ENCODE peak calls at places on chromosomes 16 and 17, in eight cellular contexts. One of them, this sample, is unnamed.

GRCh38 chr16:10992797-10993196 is 48.4 kb downstream of the CLEC16A start:
- DNase-seq in neural crest cell: no peak
- DNase-seq in tibial artery: no peak
- DNase-seq in SW 1271: peak
- DNase-seq in activated CD4-positive, CD25-positive, alpha-beta regulatory T cell: no peak
- DNase-seq in activated T-cell treated with anti-CD3 and anti-CD28 coated beads, Interleukin-2, amount 50 U/mL, for 48 hours: peak
- DNase-seq in ACHN: peak
- DNase-seq in CD4-positive, alpha-beta T cell: no peak
- DNase-seq in this sample: peak

GRCh38 chr17:81941484-81942166 is 4.5 kb upstream of the PYCR1 start:
- DNase-seq in neural crest cell: no peak
- DNase-seq in tibial artery: no peak
- DNase-seq in SW 1271: no peak
- DNase-seq in activated CD4-positive, CD25-positive, alpha-beta regulatory T cell: no peak
- DNase-seq in activated T-cell treated with anti-CD3 and anti-CD28 coated beads, Interleukin-2, amount 50 U/mL, for 48 hours: no peak
- DNase-seq in ACHN: no peak
- DNase-seq in CD4-positive, alpha-beta T cell: no peak
- DNase-seq in this sample: no peak

GRCh38 chr16:1078579-1079021 is 6.1 kb downstream of the SSTR5 start:
- DNase-seq in neural crest cell: no peak
- DNase-seq in tibial artery: peak
- DNase-seq in SW 1271: no peak
- DNase-seq in activated CD4-positive, CD25-positive, alpha-beta regulatory T cell: no peak
- DNase-seq in activated T-cell treated with anti-CD3 and anti-CD28 coated beads, Interleukin-2, amount 50 U/mL, for 48 hours: no peak
- DNase-seq in ACHN: peak
- DNase-seq in CD4-positive, alpha-beta T cell: no peak
- DNase-seq in this sample: peak

GRCh38 chr16:84813141-84813933 is 6.4 kb upstream of the CRISPLD2 start:
- DNase-seq in neural crest cell: no peak
- DNase-seq in tibial artery: no peak
- DNase-seq in SW 1271: no peak
- DNase-seq in activated CD4-positive, CD25-positive, alpha-beta regulatory T cell: no peak
- DNase-seq in activated T-cell treated with anti-CD3 and anti-CD28 coated beads, Interleukin-2, amount 50 U/mL, for 48 hours: no peak
- DNase-seq in ACHN: no peak
- DNase-seq in CD4-positive, alpha-beta T cell: no peak
- DNase-seq in this sample: no peak

GRCh38 chr17:83055911-83056582 is 23.4 kb upstream of the METRNL start:
- DNase-seq in neural crest cell: no peak
- DNase-seq in tibial artery: peak
- DNase-seq in SW 1271: no peak
- DNase-seq in activated CD4-positive, CD25-positive, alpha-beta regulatory T cell: no peak
- DNase-seq in activated T-cell treated with anti-CD3 and anti-CD28 coated beads, Interleukin-2, amount 50 U/mL, for 48 hours: no peak
- DNase-seq in ACHN: peak
- DNase-seq in CD4-positive, alpha-beta T cell: no peak
- DNase-seq in this sample: peak

GRCh38 chr16:86215979-86216585 is 294.2 kb upstream of the FOXF1 start:
- DNase-seq in neural crest cell: no peak
- DNase-seq in tibial artery: no peak
- DNase-seq in SW 1271: no peak
- DNase-seq in activated CD4-positive, CD25-positive, alpha-beta regulatory T cell: no peak
- DNase-seq in activated T-cell treated with anti-CD3 and anti-CD28 coated beads, Interleukin-2, amount 50 U/mL, for 48 hours: no peak
- DNase-seq in ACHN: no peak
- DNase-seq in CD4-positive, alpha-beta T cell: no peak
- DNase-seq in this sample: no peak

GRCh38 chr16:55671974-55672280 is 16.1 kb downstream of the SLC6A2 start:
- DNase-seq in neural crest cell: no peak
- DNase-seq in tibial artery: peak
- DNase-seq in SW 1271: no peak
- DNase-seq in activated CD4-positive, CD25-positive, alpha-beta regulatory T cell: no peak
- DNase-seq in activated T-cell treated with anti-CD3 and anti-CD28 coated beads, Interleukin-2, amount 50 U/mL, for 48 hours: no peak
- DNase-seq in ACHN: no peak
- DNase-seq in CD4-positive, alpha-beta T cell: no peak
- DNase-seq in this sample: no peak

GRCh38 chr17:17682737-17683675 is 1.7 kb downstream of the RAI1 start:
- DNase-seq in neural crest cell: peak
- DNase-seq in tibial artery: peak
- DNase-seq in SW 1271: peak
- DNase-seq in activated CD4-positive, CD25-positive, alpha-beta regulatory T cell: peak
- DNase-seq in activated T-cell treated with anti-CD3 and anti-CD28 coated beads, Interleukin-2, amount 50 U/mL, for 48 hours: peak
- DNase-seq in ACHN: peak
- DNase-seq in CD4-positive, alpha-beta T cell: peak
- DNase-seq in this sample: peak

GRCh38 chr16:15032547-15033308 is 23.1 kb downstream of the NTAN1 start:
- DNase-seq in neural crest cell: no peak
- DNase-seq in tibial artery: no peak
- DNase-seq in SW 1271: no peak
- DNase-seq in activated CD4-positive, CD25-positive, alpha-beta regulatory T cell: no peak
- DNase-seq in activated T-cell treated with anti-CD3 and anti-CD28 coated beads, Interleukin-2, amount 50 U/mL, for 48 hours: no peak
- DNase-seq in ACHN: peak
- DNase-seq in CD4-positive, alpha-beta T cell: no peak
- DNase-seq in this sample: peak

GRCh38 chr17:45573915-45574314 is 83.4 kb upstream of the PLEKHM1 start:
- DNase-seq in neural crest cell: no peak
- DNase-seq in tibial artery: no peak
- DNase-seq in SW 1271: no peak
- DNase-seq in activated CD4-positive, CD25-positive, alpha-beta regulatory T cell: no peak
- DNase-seq in activated T-cell treated with anti-CD3 and anti-CD28 coated beads, Interleukin-2, amount 50 U/mL, for 48 hours: no peak
- DNase-seq in ACHN: no peak
- DNase-seq in CD4-positive, alpha-beta T cell: no peak
- DNase-seq in this sample: no peak

GRCh38 chr17:4584125-4584834 is at the start of gene SMTNL2:
- DNase-seq in neural crest cell: peak
- DNase-seq in tibial artery: no peak
- DNase-seq in SW 1271: no peak
- DNase-seq in activated CD4-positive, CD25-positive, alpha-beta regulatory T cell: no peak
- DNase-seq in activated T-cell treated with anti-CD3 and anti-CD28 coated beads, Interleukin-2, amount 50 U/mL, for 48 hours: peak
- DNase-seq in ACHN: peak
- DNase-seq in CD4-positive, alpha-beta T cell: no peak
- DNase-seq in this sample: no peak

GRCh38 chr16:51268237-51268636 is 117.2 kb upstream of the SALL1 start:
- DNase-seq in neural crest cell: no peak
- DNase-seq in tibial artery: no peak
- DNase-seq in SW 1271: no peak
- DNase-seq in activated CD4-positive, CD25-positive, alpha-beta regulatory T cell: no peak
- DNase-seq in activated T-cell treated with anti-CD3 and anti-CD28 coated beads, Interleukin-2, amount 50 U/mL, for 48 hours: no peak
- DNase-seq in ACHN: no peak
- DNase-seq in CD4-positive, alpha-beta T cell: no peak
- DNase-seq in this sample: no peak

GRCh38 chr17:1422907-1423306 is 22.9 kb upstream of the YWHAE start:
- DNase-seq in neural crest cell: no peak
- DNase-seq in tibial artery: no peak
- DNase-seq in SW 1271: peak
- DNase-seq in activated CD4-positive, CD25-positive, alpha-beta regulatory T cell: no peak
- DNase-seq in activated T-cell treated with anti-CD3 and anti-CD28 coated beads, Interleukin-2, amount 50 U/mL, for 48 hours: no peak
- DNase-seq in ACHN: peak
- DNase-seq in CD4-positive, alpha-beta T cell: no peak
- DNase-seq in this sample: peak

GRCh38 chr17:68480885-68481284 is 23.6 kb upstream of the WIPI1 start:
- DNase-seq in neural crest cell: no peak
- DNase-seq in tibial artery: no peak
- DNase-seq in SW 1271: no peak
- DNase-seq in activated CD4-positive, CD25-positive, alpha-beta regulatory T cell: no peak
- DNase-seq in activated T-cell treated with anti-CD3 and anti-CD28 coated beads, Interleukin-2, amount 50 U/mL, for 48 hours: no peak
- DNase-seq in ACHN: no peak
- DNase-seq in CD4-positive, alpha-beta T cell: no peak
- DNase-seq in this sample: no peak

GRCh38 chr16:57955572-57955971 is 15.4 kb downstream of the CNGB1 start:
- DNase-seq in neural crest cell: no peak
- DNase-seq in tibial artery: no peak
- DNase-seq in SW 1271: no peak
- DNase-seq in activated CD4-positive, CD25-positive, alpha-beta regulatory T cell: no peak
- DNase-seq in activated T-cell treated with anti-CD3 and anti-CD28 coated beads, Interleukin-2, amount 50 U/mL, for 48 hours: no peak
- DNase-seq in ACHN: peak
- DNase-seq in CD4-positive, alpha-beta T cell: no peak
- DNase-seq in this sample: no peak

GRCh38 chr17:82416264-82416663 is 1.9 kb upstream of the HEXD start:
- DNase-seq in neural crest cell: no peak
- DNase-seq in tibial artery: no peak
- DNase-seq in SW 1271: no peak
- DNase-seq in activated CD4-positive, CD25-positive, alpha-beta regulatory T cell: no peak
- DNase-seq in activated T-cell treated with anti-CD3 and anti-CD28 coated beads, Interleukin-2, amount 50 U/mL, for 48 hours: no peak
- DNase-seq in ACHN: no peak
- DNase-seq in CD4-positive, alpha-beta T cell: no peak
- DNase-seq in this sample: no peak

GRCh38 chr16:56814537-56815432 is 50.2 kb upstream of the SLC12A3 start:
- DNase-seq in neural crest cell: no peak
- DNase-seq in tibial artery: no peak
- DNase-seq in SW 1271: no peak
- DNase-seq in activated CD4-positive, CD25-positive, alpha-beta regulatory T cell: no peak
- DNase-seq in activated T-cell treated with anti-CD3 and anti-CD28 coated beads, Interleukin-2, amount 50 U/mL, for 48 hours: no peak
- DNase-seq in ACHN: no peak
- DNase-seq in CD4-positive, alpha-beta T cell: no peak
- DNase-seq in this sample: no peak

GRCh38 chr17:3888343-3889171 is 4.3 kb downstream of the CAMKK1 start:
- DNase-seq in neural crest cell: no peak
- DNase-seq in tibial artery: peak
- DNase-seq in SW 1271: no peak
- DNase-seq in activated CD4-positive, CD25-positive, alpha-beta regulatory T cell: no peak
- DNase-seq in activated T-cell treated with anti-CD3 and anti-CD28 coated beads, Interleukin-2, amount 50 U/mL, for 48 hours: no peak
- DNase-seq in ACHN: peak
- DNase-seq in CD4-positive, alpha-beta T cell: no peak
- DNase-seq in this sample: peak

GRCh38 chr17:31499771-31500554 is 108.5 kb downstream of the RAB11FIP4 start:
- DNase-seq in neural crest cell: no peak
- DNase-seq in tibial artery: no peak
- DNase-seq in SW 1271: no peak
- DNase-seq in activated CD4-positive, CD25-positive, alpha-beta regulatory T cell: no peak
- DNase-seq in activated T-cell treated with anti-CD3 and anti-CD28 coated beads, Interleukin-2, amount 50 U/mL, for 48 hours: peak
- DNase-seq in ACHN: no peak
- DNase-seq in CD4-positive, alpha-beta T cell: no peak
- DNase-seq in this sample: no peak

This sample was measured in iris pigment epithelial cell.